ENCODE peak calls at places on chromosomes 3 and 15, in six cellular contexts. K is MG63, Q is type B pancreatic cell, F is B cell, M is G401, Z is HEK293T. V is an unnamed sample.

GRCh38 chr3:42088803-42089520 is 2.2 kb upstream of the TRAK1 start:
- DNase-seq in K (no peak), Q (no peak), F (no peak), M (no peak), Z (no peak), V (no peak)

GRCh38 chr15:42159381-42160015 is 3.1 kb upstream of the PLA2G4F start:
- DNase-seq in K (no peak), Q (no peak), F (no peak), M (peak), Z (no peak), V (no peak)

GRCh38 chr3:120425877-120426276 is 24.9 kb downstream of the FSTL1 start:
- DNase-seq in K (peak), Q (no peak), F (no peak), M (peak), Z (no peak), V (no peak)

GRCh38 chr15:74626752-74627692 is 11.4 kb downstream of the CLK3 start:
- DNase-seq in K (no peak), Q (no peak), F (peak), M (no peak), Z (no peak), V (no peak)

GRCh38 chr3:133444071-133444774 is 44.4 kb downstream of the BFSP2 start:
- DNase-seq in K (peak), Q (no peak), F (no peak), M (no peak), Z (no peak), V (no peak)

GRCh38 chr3:159948423-159949140 is 40.1 kb upstream of the IL12A start:
- DNase-seq in K (no peak), Q (no peak), F (no peak), M (no peak), Z (no peak), V (no peak)

GRCh38 chr3:196969001-196969659 is 497 bp upstream of the PIGZ start:
- DNase-seq in K (peak), Q (no peak), F (peak), M (no peak), Z (peak), V (peak)

GRCh38 chr15:66151809-66152208 is 101.7 kb downstream of the MEGF11 start:
- DNase-seq in K (no peak), Q (no peak), F (no peak), M (no peak), Z (no peak), V (no peak)

GRCh38 chr3:24680214-24680967 is 185.7 kb upstream of the THRB start:
- DNase-seq in K (no peak), Q (peak), F (no peak), M (peak), Z (peak), V (peak)

GRCh38 chr3:101193957-101194356 is 126.4 kb downstream of the IMPG2 start:
- DNase-seq in K (peak), Q (no peak), F (no peak), M (no peak), Z (no peak), V (no peak)